ENCODE peak calls at places on chromosomes 13 and 19, in six cellular contexts. I is neural progenitor cell, E is GM23338, C is HCT116, A is PC-3, M is hepatocyte. X is an unnamed sample. For H3K36me3, the result is how much of the 10 kb centered on the place peaks cover.

GRCh38 chr13:78679329-78679728 is 20.4 kb upstream of the OBI1 start:
- DNase-seq in I (no peak), M (no peak), C (no peak), E (no peak), A (no peak), X (no peak)

GRCh38 chr13:36431204-36432105 is 840 bp upstream of the CCNA1 start:
- DNase-seq in E (peak), A (no peak), M (peak), I (peak), C (no peak), X (no peak)

GRCh38 chr13:105346141-105346766 is 1189.2 kb downstream of the EFNB2 start:
- DNase-seq in I (no peak), C (peak), A (peak), E (no peak), M (peak), X (no peak)

GRCh38 chr13:85590231-85590931 is 208.8 kb downstream of the SLITRK6 start:
- DNase-seq in E (no peak), M (no peak), A (peak), C (no peak), I (no peak), X (no peak)

GRCh38 chr19:677201-677600 is 1.0 kb downstream of the FSTL3 start:
- DNase-seq in M (peak), E (no peak), C (no peak), I (no peak), A (peak), X (no peak)

GRCh38 chr13:45398862-45399261 is 19.3 kb downstream of the SLC25A30 start:
- DNase-seq in E (no peak), C (no peak), M (no peak), A (no peak), I (no peak), X (no peak)

GRCh38 chr13:109787135-109787954 is 962 bp upstream of the IRS2 start:
- DNase-seq in M (peak), E (peak), I (peak), A (peak), C (no peak), X (peak)

GRCh38 chr13:89457977-89458376 is 1786.8 kb downstream of the SLITRK5 start:
- DNase-seq in M (peak), A (peak), C (no peak), E (no peak), I (no peak), X (no peak)

GRCh38 chr13:40895715-40896184 is 106.3 kb downstream of the SLC25A15 start:
- DNase-seq in M (peak), I (no peak), A (peak), E (no peak), C (peak), X (no peak)

GRCh38 chr19:45139286-45140143 is 21.3 kb downstream of the NKPD1 start:
- DNase-seq in C (no peak), M (no peak), A (no peak), I (no peak), E (no peak), X (no peak)

GRCh38 chr13:60838581-60838980 is 441.6 kb downstream of the TDRD3 start:
- DNase-seq in A (peak), I (no peak), C (no peak), M (no peak), E (no peak), X (no peak)

GRCh38 chr19:44803442-44804428 is 5.2 kb upstream of the BCAM start:
- DNase-seq in I (no peak), M (peak), E (no peak), A (no peak), C (no peak), X (no peak)

GRCh38 chr13:23945612-23946011 is 48.3 kb upstream of the C1QTNF9B start:
- DNase-seq in C (no peak), A (no peak), I (no peak), E (no peak), M (no peak), X (no peak)

GRCh38 chr19:24057144-24057543 is 29.8 kb upstream of the ZNF254 start:
- DNase-seq in M (no peak), A (no peak), E (no peak), C (no peak), I (no peak), X (no peak)

GRCh38 chr19:28956971-28957370 is 256.0 kb downstream of the UQCRFS1 start:
- DNase-seq in C (no peak), M (no peak), A (no peak), E (no peak), I (no peak), X (no peak)

GRCh38 chr19:38975214-38975860 is at the start of gene FBXO17:
- DNase-seq in I (peak), A (no peak), E (peak), C (no peak), M (peak), X (no peak)

GRCh38 chr19:55809381-55810058 is 22.3 kb downstream of the NLRP11 start:
- DNase-seq in M (peak), C (peak), I (peak), E (peak), A (peak), X (peak)

GRCh38 chr13:21476893-21477472 is 17.9 kb upstream of the ZDHHC20 start:
- DNase-seq in I (peak), E (peak), A (peak), M (peak), C (peak), X (peak)

GRCh38 chr19:19618384-19619051 is at the start of gene PBX4:
- DNase-seq in C (peak), I (peak), A (peak), M (peak), E (peak), X (peak)

GRCh38 chr19:42066075-42066754 is 3.8 kb downstream of the GRIK5 start:
- DNase-seq in M (no peak), I (peak), E (peak), A (peak), C (no peak), X (no peak)
- TF ChIP-seq EZH2phosphoT487 in M (no peak), I (no peak), E (no peak), A (no peak), C (no peak), X (no peak)

GRCh38 chr13:97951376-97951775 is 2.1 kb upstream of the IPO5 start:
- DNase-seq in A (no peak), I (no peak), M (no peak), C (no peak), E (no peak), X (no peak)

GRCh38 chr13:97948041-97948440 is 5.4 kb upstream of the IPO5 start:
- DNase-seq in A (peak), C (no peak), I (no peak), M (no peak), E (no peak), X (no peak)

GRCh38 chr13:97953376-97953970 is at the start of gene IPO5:
- DNase-seq in A (no peak), C (no peak), M (no peak), I (no peak), E (no peak), X (peak)
- TF ChIP-seq CTCF in A (no peak), C (no peak), M (no peak), I (no peak), E (no peak), X (no peak)

GRCh38 chr19:34397853-34398252 is 6.3 kb upstream of the PDCD2L start:
- DNase-seq in I (no peak), A (no peak), E (no peak), M (no peak), C (no peak), X (no peak)
- H3K36me3 ChIP-seq in I (under half), A (under half), E (under half), M (under half), C (half or more), X (half or more)

GRCh38 chr19:47778089-47778953 is at the start of gene SELENOW:
- DNase-seq in I (peak), A (peak), M (peak), E (peak), C (peak), X (peak)

GRCh38 chr19:47781590-47782318 is 3.3 kb downstream of the SELENOW start:
- DNase-seq in A (no peak), E (no peak), C (no peak), I (no peak), M (no peak), X (no peak)

GRCh38 chr19:47778954-47779351 is 450 bp downstream of the SELENOW start:
- DNase-seq in A (no peak), I (peak), M (peak), C (no peak), E (no peak), X (peak)

GRCh38 chr19:47780215-47780551 is 1.7 kb downstream of the SELENOW start:
- DNase-seq in C (no peak), M (no peak), E (no peak), A (no peak), I (no peak), X (no peak)

GRCh38 chr19:47779524-47780214 is 1.2 kb downstream of the SELENOW start:
- DNase-seq in I (no peak), E (no peak), C (no peak), M (peak), A (no peak), X (no peak)
- TF ChIP-seq EZH2phosphoT487 in I (no peak), E (no peak), C (no peak), M (no peak), A (no peak), X (no peak)

GRCh38 chr19:48715681-48716171 is 3.8 kb downstream of the MAMSTR start:
- DNase-seq in A (no peak), M (peak), C (no peak), I (no peak), E (peak), X (no peak)

GRCh38 chr19:48714759-48715261 is 4.7 kb downstream of the MAMSTR start:
- DNase-seq in E (no peak), I (no peak), C (no peak), M (no peak), A (no peak), X (no peak)

GRCh38 chr19:48715276-48715675 is 4.2 kb downstream of the MAMSTR start:
- DNase-seq in A (no peak), I (no peak), M (no peak), E (no peak), C (no peak), X (no peak)

GRCh38 chr19:48713041-48713863 is 6.3 kb downstream of the MAMSTR start:
- DNase-seq in A (no peak), C (no peak), E (peak), M (peak), I (peak), X (peak)

DNA sequence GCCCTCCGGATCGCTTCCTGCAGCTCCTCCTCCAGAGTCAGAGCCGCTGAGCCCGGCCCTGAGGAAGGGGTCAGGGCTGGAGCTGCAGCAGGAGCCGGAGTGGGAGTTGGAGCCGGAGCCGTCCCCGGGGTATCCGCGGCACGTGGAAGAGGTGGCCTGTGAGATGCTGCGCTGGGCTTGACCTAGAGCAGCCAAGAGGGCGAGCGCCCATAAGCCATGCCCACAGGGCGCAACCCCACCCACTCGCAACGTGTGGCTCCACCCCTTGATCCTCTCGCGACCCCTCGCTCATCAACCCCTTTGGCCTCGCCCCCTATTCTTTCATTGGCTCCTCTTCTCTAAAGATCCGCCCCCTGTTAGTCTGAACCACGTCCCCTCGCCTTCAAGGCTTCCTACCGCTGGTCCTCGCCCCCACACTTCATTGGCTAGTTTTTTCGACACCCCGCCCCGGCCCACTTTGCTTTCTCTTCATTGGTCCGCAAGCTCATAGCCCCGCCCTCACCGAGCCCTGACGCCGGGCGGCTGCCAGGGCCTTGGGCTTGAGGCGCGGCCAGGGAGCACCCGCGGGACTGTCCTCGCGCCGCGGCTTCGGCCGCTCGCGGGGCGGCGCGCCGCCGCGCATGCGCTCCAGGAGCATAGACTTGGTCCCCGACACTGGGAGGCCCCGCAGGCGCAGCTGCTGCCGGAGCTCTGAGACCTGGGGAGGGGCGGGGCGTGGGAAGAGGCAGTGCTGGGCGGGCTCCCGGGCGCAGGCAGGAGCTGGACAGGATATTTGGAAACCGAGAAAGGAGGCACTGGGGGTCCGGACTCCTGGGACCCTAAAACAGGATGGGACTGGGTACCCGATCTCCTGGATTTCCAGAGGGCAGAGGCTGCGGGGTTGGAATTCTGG is 5.4 kb downstream of the MAMSTR start:
- DNase-seq in I (peak), E (peak), A (peak), M (peak), C (peak), X (peak)
- TF ChIP-seq CTCF in I (no peak), E (no peak), A (no peak), M (no peak), C (no peak), X (no peak)

GRCh38 chr19:16429066-16429758 is 42.6 kb downstream of the EPS15L1 start:
- DNase-seq in A (peak), E (no peak), C (no peak), I (no peak), M (no peak), X (no peak)
- H3K36me3 ChIP-seq in A (under half), E (under half), C (under half), I (under half), M (under half), X (half or more)

DNA sequence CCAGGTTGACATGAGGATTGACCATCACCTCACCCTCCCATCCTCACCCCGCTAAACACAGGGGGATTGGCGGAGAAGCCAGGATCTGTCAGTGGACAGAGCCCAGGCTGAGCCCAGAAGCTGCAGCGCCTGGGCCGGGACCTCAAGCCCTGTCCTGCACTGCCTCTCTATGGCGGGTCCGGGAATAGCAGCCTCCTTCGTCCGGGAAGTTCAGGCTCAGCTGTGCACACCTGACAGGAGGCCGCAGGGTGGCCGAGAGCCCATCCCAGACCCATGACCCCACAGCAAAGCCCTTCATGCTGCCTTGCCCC is 67.8 kb downstream of the SPACA7 start:
- DNase-seq in A (peak), I (peak), E (peak), M (peak), C (peak), X (peak)
- TF ChIP-seq EZH2phosphoT487 in A (no peak), I (no peak), E (no peak), M (no peak), C (no peak), X (no peak)